ENCODE peak calls at places on chromosomes 12 and 14, in nine cellular contexts. One of them, this sample, is unnamed.

GRCh38 chr14:55356913-55357312 is 54.7 kb downstream of the ATG14 start:
- DNase-seq in COR-L47: no peak
- DNase-seq in OCI-LY7: no peak
- DNase-seq in A549: no peak
- DNase-seq in fibroblast of the aortic adventitia: no peak
- DNase-seq in heart left ventricle: no peak
- DNase-seq in endodermal cell: no peak
- DNase-seq in AG09319: no peak
- DNase-seq in A172: no peak
- DNase-seq in this sample: no peak

GRCh38 chr12:107014050-107014449 is 27.1 kb upstream of the MTERF2 start:
- DNase-seq in COR-L47: peak
- DNase-seq in OCI-LY7: peak
- DNase-seq in A549: peak
- DNase-seq in fibroblast of the aortic adventitia: no peak
- DNase-seq in heart left ventricle: no peak
- DNase-seq in endodermal cell: peak
- DNase-seq in AG09319: no peak
- DNase-seq in A172: no peak
- DNase-seq in this sample: no peak

GRCh38 chr12:117292688-117293087 is 68.7 kb downstream of the NOS1 start:
- DNase-seq in COR-L47: no peak
- DNase-seq in OCI-LY7: no peak
- DNase-seq in A549: no peak
- DNase-seq in fibroblast of the aortic adventitia: no peak
- DNase-seq in heart left ventricle: no peak
- DNase-seq in endodermal cell: no peak
- DNase-seq in AG09319: no peak
- DNase-seq in A172: no peak
- DNase-seq in this sample: no peak

GRCh38 chr12:71183018-71183417 is 25.2 kb upstream of the TSPAN8 start:
- DNase-seq in COR-L47: no peak
- DNase-seq in OCI-LY7: no peak
- DNase-seq in A549: no peak
- DNase-seq in fibroblast of the aortic adventitia: peak
- DNase-seq in heart left ventricle: no peak
- DNase-seq in endodermal cell: no peak
- DNase-seq in AG09319: no peak
- DNase-seq in A172: peak
- DNase-seq in this sample: no peak

GRCh38 chr12:60266381-60266852 is 670.6 kb downstream of the SLC16A7 start:
- DNase-seq in COR-L47: no peak
- DNase-seq in OCI-LY7: no peak
- DNase-seq in A549: peak
- DNase-seq in fibroblast of the aortic adventitia: peak
- DNase-seq in heart left ventricle: no peak
- DNase-seq in endodermal cell: no peak
- DNase-seq in AG09319: no peak
- DNase-seq in A172: peak
- DNase-seq in this sample: no peak

GRCh38 chr14:75437201-75438143 is 9.7 kb downstream of the JDP2 start:
- DNase-seq in COR-L47: no peak
- DNase-seq in OCI-LY7: peak
- DNase-seq in A549: no peak
- DNase-seq in fibroblast of the aortic adventitia: no peak
- DNase-seq in heart left ventricle: no peak
- DNase-seq in endodermal cell: no peak
- DNase-seq in AG09319: no peak
- DNase-seq in A172: no peak
- DNase-seq in this sample: no peak

GRCh38 chr12:124764870-124765570 is 98.6 kb downstream of the SCARB1 start:
- DNase-seq in COR-L47: no peak
- DNase-seq in OCI-LY7: no peak
- DNase-seq in A549: no peak
- DNase-seq in fibroblast of the aortic adventitia: peak
- DNase-seq in heart left ventricle: no peak
- DNase-seq in endodermal cell: no peak
- DNase-seq in AG09319: peak
- DNase-seq in A172: peak
- DNase-seq in this sample: no peak

GRCh38 chr12:52829986-52830385 is 4.1 kb downstream of the KRT79 start:
- DNase-seq in COR-L47: no peak
- DNase-seq in OCI-LY7: no peak
- DNase-seq in A549: no peak
- DNase-seq in fibroblast of the aortic adventitia: no peak
- DNase-seq in heart left ventricle: no peak
- DNase-seq in endodermal cell: no peak
- DNase-seq in AG09319: no peak
- DNase-seq in A172: no peak
- DNase-seq in this sample: no peak

GRCh38 chr12:77357654-77358053 is 292.3 kb upstream of the E2F7 start:
- DNase-seq in COR-L47: no peak
- DNase-seq in OCI-LY7: no peak
- DNase-seq in A549: no peak
- DNase-seq in fibroblast of the aortic adventitia: no peak
- DNase-seq in heart left ventricle: no peak
- DNase-seq in endodermal cell: no peak
- DNase-seq in AG09319: no peak
- DNase-seq in A172: no peak
- DNase-seq in this sample: no peak

GRCh38 chr14:65564370-65564769 is 151.8 kb downstream of the FUT8 start:
- DNase-seq in COR-L47: no peak
- DNase-seq in OCI-LY7: no peak
- DNase-seq in A549: no peak
- DNase-seq in fibroblast of the aortic adventitia: no peak
- DNase-seq in heart left ventricle: no peak
- DNase-seq in endodermal cell: no peak
- DNase-seq in AG09319: no peak
- DNase-seq in A172: no peak
- DNase-seq in this sample: no peak

GRCh38 chr12:116336542-116337065 is 59.1 kb upstream of the MED13L start:
- DNase-seq in COR-L47: no peak
- DNase-seq in OCI-LY7: no peak
- DNase-seq in A549: no peak
- DNase-seq in fibroblast of the aortic adventitia: peak
- DNase-seq in heart left ventricle: no peak
- DNase-seq in endodermal cell: no peak
- DNase-seq in AG09319: peak
- DNase-seq in A172: peak
- DNase-seq in this sample: no peak

GRCh38 chr14:101879212-101880015 is 85.0 kb upstream of the DYNC1H1 start:
- DNase-seq in COR-L47: no peak
- DNase-seq in OCI-LY7: no peak
- DNase-seq in A549: no peak
- DNase-seq in fibroblast of the aortic adventitia: no peak
- DNase-seq in heart left ventricle: no peak
- DNase-seq in endodermal cell: no peak
- DNase-seq in AG09319: no peak
- DNase-seq in A172: no peak
- DNase-seq in this sample: no peak

GRCh38 chr14:104724407-104724980 is 465 bp downstream of the ADSS1 start:
- DNase-seq in COR-L47: no peak
- DNase-seq in OCI-LY7: no peak
- DNase-seq in A549: peak
- DNase-seq in fibroblast of the aortic adventitia: no peak
- DNase-seq in heart left ventricle: no peak
- DNase-seq in endodermal cell: no peak
- DNase-seq in AG09319: no peak
- DNase-seq in A172: no peak
- DNase-seq in this sample: no peak

GRCh38 chr12:34402228-34402898 is 380.1 kb downstream of the ALG10 start:
- DNase-seq in COR-L47: no peak
- DNase-seq in OCI-LY7: no peak
- DNase-seq in A549: no peak
- DNase-seq in fibroblast of the aortic adventitia: no peak
- DNase-seq in heart left ventricle: peak
- DNase-seq in endodermal cell: peak
- DNase-seq in AG09319: no peak
- DNase-seq in A172: no peak
- DNase-seq in this sample: no peak

GRCh38 chr14:90553298-90553920 is 156.6 kb downstream of the CALM1 start:
- DNase-seq in COR-L47: peak
- DNase-seq in OCI-LY7: no peak
- DNase-seq in A549: no peak
- DNase-seq in fibroblast of the aortic adventitia: no peak
- DNase-seq in heart left ventricle: no peak
- DNase-seq in endodermal cell: no peak
- DNase-seq in AG09319: no peak
- DNase-seq in A172: no peak
- DNase-seq in this sample: no peak

GRCh38 chr12:124296916-124297351 is 2.0 kb downstream of the RFLNA start:
- DNase-seq in COR-L47: no peak
- DNase-seq in OCI-LY7: no peak
- DNase-seq in A549: no peak
- DNase-seq in fibroblast of the aortic adventitia: no peak
- DNase-seq in heart left ventricle: no peak
- DNase-seq in endodermal cell: no peak
- DNase-seq in AG09319: no peak
- DNase-seq in A172: no peak
- DNase-seq in this sample: no peak

GRCh38 chr12:32535260-32535999 is 136.1 kb downstream of the FGD4 start:
- DNase-seq in COR-L47: peak
- DNase-seq in OCI-LY7: peak
- DNase-seq in A549: peak
- DNase-seq in fibroblast of the aortic adventitia: peak
- DNase-seq in heart left ventricle: peak
- DNase-seq in endodermal cell: peak
- DNase-seq in AG09319: no peak
- DNase-seq in A172: peak
- DNase-seq in this sample: no peak

GRCh38 chr14:30966415-30967363 is 58.8 kb upstream of the AP4S1 start:
- DNase-seq in COR-L47: no peak
- DNase-seq in OCI-LY7: no peak
- DNase-seq in A549: peak
- DNase-seq in fibroblast of the aortic adventitia: no peak
- DNase-seq in heart left ventricle: no peak
- DNase-seq in endodermal cell: no peak
- DNase-seq in AG09319: no peak
- DNase-seq in A172: peak
- DNase-seq in this sample: no peak

GRCh38 chr12:96981053-96981452 is 74.0 kb downstream of the NEDD1 start:
- DNase-seq in COR-L47: peak
- DNase-seq in OCI-LY7: no peak
- DNase-seq in A549: no peak
- DNase-seq in fibroblast of the aortic adventitia: peak
- DNase-seq in heart left ventricle: no peak
- DNase-seq in endodermal cell: no peak
- DNase-seq in AG09319: peak
- DNase-seq in A172: peak
- DNase-seq in this sample: no peak

GRCh38 chr12:56197921-56198635 is 8.8 kb upstream of the SMARCC2 start:
- DNase-seq in COR-L47: no peak
- DNase-seq in OCI-LY7: no peak
- DNase-seq in A549: no peak
- DNase-seq in fibroblast of the aortic adventitia: peak
- DNase-seq in heart left ventricle: no peak
- DNase-seq in endodermal cell: no peak
- DNase-seq in AG09319: no peak
- DNase-seq in A172: no peak
- DNase-seq in this sample: no peak

GRCh38 chr12:118312578-118312977 is 60.1 kb downstream of the TAOK3 start:
- DNase-seq in COR-L47: no peak
- DNase-seq in OCI-LY7: no peak
- DNase-seq in A549: no peak
- DNase-seq in fibroblast of the aortic adventitia: no peak
- DNase-seq in heart left ventricle: no peak
- DNase-seq in endodermal cell: no peak
- DNase-seq in AG09319: no peak
- DNase-seq in A172: no peak
- DNase-seq in this sample: no peak

GRCh38 chr12:26939192-26939832 is 1.0 kb downstream of the FGFR1OP2 start:
- DNase-seq in COR-L47: no peak
- DNase-seq in OCI-LY7: peak
- DNase-seq in A549: no peak
- DNase-seq in fibroblast of the aortic adventitia: no peak
- DNase-seq in heart left ventricle: no peak
- DNase-seq in endodermal cell: no peak
- DNase-seq in AG09319: no peak
- DNase-seq in A172: no peak
- DNase-seq in this sample: no peak

GRCh38 chr14:37665951-37666350 is 70.5 kb downstream of the TTC6 start:
- DNase-seq in COR-L47: no peak
- DNase-seq in OCI-LY7: no peak
- DNase-seq in A549: no peak
- DNase-seq in fibroblast of the aortic adventitia: no peak
- DNase-seq in heart left ventricle: no peak
- DNase-seq in endodermal cell: no peak
- DNase-seq in AG09319: no peak
- DNase-seq in A172: no peak
- DNase-seq in this sample: no peak

GRCh38 chr14:105507247-105507646 is 16.2 kb downstream of the TEDC1 start:
- DNase-seq in COR-L47: no peak
- DNase-seq in OCI-LY7: no peak
- DNase-seq in A549: no peak
- DNase-seq in fibroblast of the aortic adventitia: no peak
- DNase-seq in heart left ventricle: no peak
- DNase-seq in endodermal cell: no peak
- DNase-seq in AG09319: no peak
- DNase-seq in A172: no peak
- DNase-seq in this sample: no peak

GRCh38 chr12:80213871-80214270 is 114.5 kb downstream of the OTOGL start:
- DNase-seq in COR-L47: no peak
- DNase-seq in OCI-LY7: no peak
- DNase-seq in A549: no peak
- DNase-seq in fibroblast of the aortic adventitia: no peak
- DNase-seq in heart left ventricle: no peak
- DNase-seq in endodermal cell: no peak
- DNase-seq in AG09319: no peak
- DNase-seq in A172: no peak
- DNase-seq in this sample: no peak

GRCh38 chr12:49868952-49869815 is 26.3 kb upstream of the BCDIN3D start:
- DNase-seq in COR-L47: peak
- DNase-seq in OCI-LY7: no peak
- DNase-seq in A549: no peak
- DNase-seq in fibroblast of the aortic adventitia: peak
- DNase-seq in heart left ventricle: peak
- DNase-seq in endodermal cell: peak
- DNase-seq in AG09319: peak
- DNase-seq in A172: peak
- DNase-seq in this sample: no peak

GRCh38 chr12:113382206-113382605 is 21.5 kb downstream of the SDS start:
- DNase-seq in COR-L47: no peak
- DNase-seq in OCI-LY7: no peak
- DNase-seq in A549: no peak
- DNase-seq in fibroblast of the aortic adventitia: no peak
- DNase-seq in heart left ventricle: no peak
- DNase-seq in endodermal cell: no peak
- DNase-seq in AG09319: no peak
- DNase-seq in A172: no peak
- DNase-seq in this sample: no peak

GRCh38 chr12:68122236-68122920 is 37.2 kb downstream of the IFNG start:
- DNase-seq in COR-L47: no peak
- DNase-seq in OCI-LY7: no peak
- DNase-seq in A549: no peak
- DNase-seq in fibroblast of the aortic adventitia: no peak
- DNase-seq in heart left ventricle: no peak
- DNase-seq in endodermal cell: no peak
- DNase-seq in AG09319: no peak
- DNase-seq in A172: no peak
- DNase-seq in this sample: no peak

GRCh38 chr12:45290218-45290609 is 74.3 kb downstream of the ANO6 start:
- DNase-seq in COR-L47: no peak
- DNase-seq in OCI-LY7: no peak
- DNase-seq in A549: no peak
- DNase-seq in fibroblast of the aortic adventitia: peak
- DNase-seq in heart left ventricle: no peak
- DNase-seq in endodermal cell: no peak
- DNase-seq in AG09319: no peak
- DNase-seq in A172: peak
- DNase-seq in this sample: no peak

GRCh38 chr12:92244036-92244435 is 98.4 kb upstream of the BTG1 start:
- DNase-seq in COR-L47: no peak
- DNase-seq in OCI-LY7: no peak
- DNase-seq in A549: no peak
- DNase-seq in fibroblast of the aortic adventitia: peak
- DNase-seq in heart left ventricle: no peak
- DNase-seq in endodermal cell: no peak
- DNase-seq in AG09319: peak
- DNase-seq in A172: no peak
- DNase-seq in this sample: no peak

GRCh38 chr12:57429473-57430116 is 1.2 kb downstream of the R3HDM2 start:
- DNase-seq in COR-L47: no peak
- DNase-seq in OCI-LY7: no peak
- DNase-seq in A549: no peak
- DNase-seq in fibroblast of the aortic adventitia: no peak
- DNase-seq in heart left ventricle: no peak
- DNase-seq in endodermal cell: peak
- DNase-seq in AG09319: no peak
- DNase-seq in A172: peak
- DNase-seq in this sample: no peak

This sample was measured in CD4-positive, alpha-beta T cell.